ENCODE peak calls at places on chromosomes 12 and 14, in four cellular contexts. One of them, this sample, is unnamed.

GRCh38 chr12:92096346-92097136 is 49.1 kb downstream of the BTG1 start:
- DNase-seq in bronchial epithelial cell: no peak
- DNase-seq in colonic mucosa: no peak
- DNase-seq in foreskin keratinocyte: no peak
- DNase-seq in this sample: no peak

GRCh38 chr14:82075566-82075965 is 541.9 kb upstream of the SEL1L start:
- DNase-seq in bronchial epithelial cell: peak; percentile 13
- DNase-seq in colonic mucosa: no peak
- DNase-seq in foreskin keratinocyte: peak; percentile 13
- DNase-seq in this sample: peak; percentile 29

GRCh38 chr14:59046746-59047145 is 141.7 kb upstream of the DAAM1 start:
- DNase-seq in bronchial epithelial cell: no peak
- DNase-seq in colonic mucosa: no peak
- DNase-seq in foreskin keratinocyte: no peak
- DNase-seq in this sample: no peak

GRCh38 chr12:138898-139534 is 72.4 kb downstream of the IQSEC3 start:
- DNase-seq in bronchial epithelial cell: no peak
- DNase-seq in colonic mucosa: no peak
- DNase-seq in foreskin keratinocyte: no peak
- DNase-seq in this sample: peak; percentile 29

GRCh38 chr12:95942106-95942531 is 295 bp downstream of the CCDC38 start:
- DNase-seq in bronchial epithelial cell: no peak
- DNase-seq in colonic mucosa: no peak
- DNase-seq in foreskin keratinocyte: peak; percentile 22
- DNase-seq in this sample: peak; percentile 37

GRCh38 chr12:124556067-124556466 is 11.3 kb downstream of the NCOR2 start:
- DNase-seq in bronchial epithelial cell: no peak
- DNase-seq in colonic mucosa: no peak
- DNase-seq in foreskin keratinocyte: no peak
- DNase-seq in this sample: no peak

GRCh38 chr12:124463341-124463861 is 104.0 kb downstream of the NCOR2 start:
- DNase-seq in bronchial epithelial cell: no peak
- DNase-seq in colonic mucosa: no peak
- DNase-seq in foreskin keratinocyte: no peak
- DNase-seq in this sample: peak; percentile 98

GRCh38 chr12:27333311-27334009 is 824 bp downstream of the BMAL2 start:
- DNase-seq in bronchial epithelial cell: peak; percentile 38
- DNase-seq in colonic mucosa: peak; percentile 52
- DNase-seq in foreskin keratinocyte: peak; percentile 44
- DNase-seq in this sample: peak; percentile 14

GRCh38 chr14:75864352-75864751 is 117.4 kb downstream of the TGFB3 start:
- DNase-seq in bronchial epithelial cell: peak; percentile 92
- DNase-seq in colonic mucosa: no peak
- DNase-seq in foreskin keratinocyte: peak; percentile 93
- DNase-seq in this sample: no peak

GRCh38 chr14:102923201-102923919 is 897 bp downstream of the AMN start:
- DNase-seq in bronchial epithelial cell: no peak
- DNase-seq in colonic mucosa: peak; percentile 45
- DNase-seq in foreskin keratinocyte: no peak
- DNase-seq in this sample: no peak

GRCh38 chr14:76844223-76844622 is 18.0 kb downstream of the LRRC74A start:
- DNase-seq in bronchial epithelial cell: peak; percentile 45
- DNase-seq in colonic mucosa: no peak
- DNase-seq in foreskin keratinocyte: peak; percentile 9
- DNase-seq in this sample: peak; percentile 58

GRCh38 chr14:37598085-37598972 is 2.9 kb downstream of the TTC6 start:
- DNase-seq in bronchial epithelial cell: peak; percentile 33
- DNase-seq in colonic mucosa: peak; percentile 77
- DNase-seq in foreskin keratinocyte: no peak
- DNase-seq in this sample: no peak

GRCh38 chr14:77044776-77045569 is 16.5 kb upstream of the IRF2BPL start:
- DNase-seq in bronchial epithelial cell: peak; percentile 48
- DNase-seq in colonic mucosa: no peak
- DNase-seq in foreskin keratinocyte: no peak
- DNase-seq in this sample: no peak

GRCh38 chr14:91599966-91600365 is 89.9 kb upstream of the PPP4R3A start:
- DNase-seq in bronchial epithelial cell: no peak
- DNase-seq in colonic mucosa: no peak
- DNase-seq in foreskin keratinocyte: no peak
- DNase-seq in this sample: no peak

GRCh38 chr12:46577063-46577776 is 204.6 kb upstream of the SLC38A2 start:
- DNase-seq in bronchial epithelial cell: peak; percentile 90
- DNase-seq in colonic mucosa: no peak
- DNase-seq in foreskin keratinocyte: peak; percentile 76
- DNase-seq in this sample: no peak

GRCh38 chr14:95463173-95463901 is 53.1 kb downstream of the SYNE3 start:
- DNase-seq in bronchial epithelial cell: no peak
- DNase-seq in colonic mucosa: peak; percentile 76
- DNase-seq in foreskin keratinocyte: no peak
- DNase-seq in this sample: no peak

GRCh38 chr12:106831699-106832098 is 57.2 kb downstream of the RIC8B start:
- DNase-seq in bronchial epithelial cell: no peak
- DNase-seq in colonic mucosa: no peak
- DNase-seq in foreskin keratinocyte: no peak
- DNase-seq in this sample: no peak

GRCh38 chr12:88833641-88834116 is 253.4 kb upstream of the KITLG start:
- DNase-seq in bronchial epithelial cell: peak; percentile 38
- DNase-seq in colonic mucosa: no peak
- DNase-seq in foreskin keratinocyte: peak; percentile 29
- DNase-seq in this sample: no peak

GRCh38 chr14:34462132-34462893 is at the start of gene SPTSSA:
- DNase-seq in bronchial epithelial cell: peak; percentile 73
- DNase-seq in colonic mucosa: peak; percentile 96
- DNase-seq in foreskin keratinocyte: peak; percentile 69
- DNase-seq in this sample: peak; percentile 94

GRCh38 chr12:54300732-54301427 is at the start of gene NFE2:
- DNase-seq in bronchial epithelial cell: peak; percentile 60
- DNase-seq in colonic mucosa: peak; percentile 39
- DNase-seq in foreskin keratinocyte: peak; percentile 58
- DNase-seq in this sample: no peak

GRCh38 chr12:79255326-79255725 is 390.8 kb downstream of the SYT1 start:
- DNase-seq in bronchial epithelial cell: no peak
- DNase-seq in colonic mucosa: no peak
- DNase-seq in foreskin keratinocyte: no peak
- DNase-seq in this sample: peak; percentile 9

GRCh38 chr14:101230851-101231550 is 327.5 kb upstream of the RTL1 start:
- DNase-seq in bronchial epithelial cell: no peak
- DNase-seq in colonic mucosa: no peak
- DNase-seq in foreskin keratinocyte: no peak
- DNase-seq in this sample: no peak

GRCh38 chr14:63179383-63179782 is 24.9 kb upstream of the RHOJ start:
- DNase-seq in bronchial epithelial cell: peak; percentile 71
- DNase-seq in colonic mucosa: no peak
- DNase-seq in foreskin keratinocyte: peak; percentile 84
- DNase-seq in this sample: no peak

GRCh38 chr14:42224053-42224888 is 617.6 kb downstream of the LRFN5 start:
- DNase-seq in bronchial epithelial cell: peak; percentile 52
- DNase-seq in colonic mucosa: peak; percentile 68
- DNase-seq in foreskin keratinocyte: peak; percentile 49
- DNase-seq in this sample: peak; percentile 87

GRCh38 chr14:65169351-65169750 is 67.0 kb upstream of the MAX start:
- DNase-seq in bronchial epithelial cell: peak; percentile 50
- DNase-seq in colonic mucosa: no peak
- DNase-seq in foreskin keratinocyte: peak; percentile 64
- DNase-seq in this sample: no peak

GRCh38 chr12:106910202-106910601 is 45.5 kb upstream of the TMEM263 start:
- DNase-seq in bronchial epithelial cell: no peak
- DNase-seq in colonic mucosa: no peak
- DNase-seq in foreskin keratinocyte: no peak
- DNase-seq in this sample: peak; percentile 21

GRCh38 chr12:5078423-5078822 is 34.7 kb downstream of the KCNA5 start:
- DNase-seq in bronchial epithelial cell: no peak
- DNase-seq in colonic mucosa: no peak
- DNase-seq in foreskin keratinocyte: no peak
- DNase-seq in this sample: no peak

GRCh38 chr12:12265571-12266388 is 1.1 kb downstream of the LRP6 start:
- DNase-seq in bronchial epithelial cell: peak; percentile 17
- DNase-seq in colonic mucosa: peak; percentile 37
- DNase-seq in foreskin keratinocyte: peak; percentile 22
- DNase-seq in this sample: peak; percentile 62

GRCh38 chr14:61381589-61381988 is 60.2 kb downstream of the PRKCH start:
- DNase-seq in bronchial epithelial cell: peak; percentile 33
- DNase-seq in colonic mucosa: no peak
- DNase-seq in foreskin keratinocyte: peak; percentile 74
- DNase-seq in this sample: no peak

DNA sequence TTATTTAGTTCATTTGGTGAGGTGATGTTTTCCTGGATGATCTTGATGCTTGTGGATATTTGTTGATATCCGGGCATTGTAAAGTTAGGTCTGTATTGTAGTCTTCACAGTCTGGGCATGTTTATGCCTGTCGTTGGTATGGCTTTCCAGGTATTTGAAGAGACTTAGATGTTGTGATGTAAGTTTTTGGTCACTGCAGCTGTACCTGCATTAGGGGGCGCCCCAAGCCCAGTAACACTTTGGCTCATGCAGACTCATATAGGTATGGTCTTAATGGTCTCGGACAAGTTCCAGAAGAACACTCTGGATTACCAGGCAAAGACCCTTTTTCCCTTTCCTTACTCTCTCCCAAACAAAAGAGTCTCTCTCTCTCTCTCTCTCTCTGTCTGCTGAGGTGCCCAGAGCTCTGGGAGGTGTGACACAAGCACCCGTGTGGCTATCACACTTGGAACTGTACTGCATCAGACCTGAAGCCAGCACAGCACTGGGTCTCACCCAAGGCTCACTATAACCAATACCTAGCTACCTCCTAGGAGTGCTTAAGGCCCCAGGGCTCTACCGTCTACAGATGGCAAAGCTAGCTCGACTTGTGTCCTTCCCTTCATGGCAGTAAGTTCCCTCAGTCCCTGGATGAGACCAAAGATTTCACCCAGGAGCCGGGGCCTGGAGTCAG is 425.8 kb upstream of the ATXN7L3B start:
- DNase-seq in bronchial epithelial cell: peak; percentile 85
- DNase-seq in colonic mucosa: no peak
- DNase-seq in foreskin keratinocyte: peak; percentile 80
- DNase-seq in this sample: peak; percentile 51
- TF ChIP-seq CTCF in bronchial epithelial cell: peak; percentile 67
- TF ChIP-seq CTCF in colonic mucosa: no peak
- TF ChIP-seq CTCF in foreskin keratinocyte: peak; percentile 79
- TF ChIP-seq CTCF in this sample: peak; percentile 63

GRCh38 chr14:55327179-55327578 is 56.0 kb downstream of the FBXO34 start:
- DNase-seq in bronchial epithelial cell: no peak
- DNase-seq in colonic mucosa: no peak
- DNase-seq in foreskin keratinocyte: no peak
- DNase-seq in this sample: no peak

GRCh38 chr14:55324812-55325211 is 53.6 kb downstream of the FBXO34 start:
- DNase-seq in bronchial epithelial cell: no peak
- DNase-seq in colonic mucosa: no peak
- DNase-seq in foreskin keratinocyte: no peak
- DNase-seq in this sample: no peak

GRCh38 chr14:55328317-55328716 is 57.1 kb downstream of the FBXO34 start:
- DNase-seq in bronchial epithelial cell: peak; percentile 23
- DNase-seq in colonic mucosa: no peak
- DNase-seq in foreskin keratinocyte: peak; percentile 43
- DNase-seq in this sample: no peak

DNA sequence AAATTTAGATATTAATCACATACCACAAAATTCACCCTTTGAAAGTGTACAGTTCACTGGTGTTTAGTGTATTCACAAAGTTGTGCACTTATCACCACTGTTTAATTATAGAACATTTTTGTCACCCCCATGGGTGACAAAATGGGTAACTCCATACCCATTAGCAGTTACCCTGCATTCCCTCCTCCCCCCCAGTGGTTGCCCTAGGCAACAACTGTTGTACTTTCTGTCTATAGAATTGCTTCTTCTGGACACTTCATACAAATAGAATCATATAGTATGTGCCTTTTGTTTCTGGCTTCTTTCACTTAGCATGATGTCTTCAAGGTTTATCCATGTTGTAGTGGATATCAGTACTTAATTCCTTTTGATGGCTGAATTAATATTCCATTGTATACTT is 52.7 kb downstream of the FBXO34 start:
- DNase-seq in bronchial epithelial cell: no peak
- DNase-seq in colonic mucosa: no peak
- DNase-seq in foreskin keratinocyte: no peak
- DNase-seq in this sample: no peak
- TF ChIP-seq CTCF in bronchial epithelial cell: no peak
- TF ChIP-seq CTCF in colonic mucosa: no peak
- TF ChIP-seq CTCF in foreskin keratinocyte: no peak
- TF ChIP-seq CTCF in this sample: no peak

DNA sequence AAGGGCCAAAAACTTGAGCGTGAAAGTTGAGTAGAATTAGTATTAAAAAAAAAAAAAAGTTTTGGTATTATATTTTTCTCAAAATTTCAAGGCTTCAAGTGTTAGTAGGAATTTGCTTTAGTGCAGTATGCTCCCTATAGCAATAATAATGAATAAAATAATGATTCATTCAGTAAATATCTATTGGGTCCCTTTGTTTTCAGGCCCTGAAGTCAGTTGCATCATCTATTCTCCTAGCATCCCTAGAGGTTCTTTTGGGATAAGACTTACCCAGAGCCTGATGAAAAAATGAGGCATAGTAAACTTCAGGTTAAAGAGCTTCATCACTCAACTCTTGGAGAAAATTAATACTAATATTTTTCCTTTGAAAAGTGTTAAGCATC is 1.1 kb downstream of the KMT5A start:
- DNase-seq in bronchial epithelial cell: peak; percentile 81
- DNase-seq in colonic mucosa: no peak
- DNase-seq in foreskin keratinocyte: peak; percentile 72
- DNase-seq in this sample: peak; percentile 35
- TF ChIP-seq CTCF in bronchial epithelial cell: no peak
- TF ChIP-seq CTCF in colonic mucosa: no peak
- TF ChIP-seq CTCF in foreskin keratinocyte: peak; percentile 20
- TF ChIP-seq CTCF in this sample: no peak

DNA sequence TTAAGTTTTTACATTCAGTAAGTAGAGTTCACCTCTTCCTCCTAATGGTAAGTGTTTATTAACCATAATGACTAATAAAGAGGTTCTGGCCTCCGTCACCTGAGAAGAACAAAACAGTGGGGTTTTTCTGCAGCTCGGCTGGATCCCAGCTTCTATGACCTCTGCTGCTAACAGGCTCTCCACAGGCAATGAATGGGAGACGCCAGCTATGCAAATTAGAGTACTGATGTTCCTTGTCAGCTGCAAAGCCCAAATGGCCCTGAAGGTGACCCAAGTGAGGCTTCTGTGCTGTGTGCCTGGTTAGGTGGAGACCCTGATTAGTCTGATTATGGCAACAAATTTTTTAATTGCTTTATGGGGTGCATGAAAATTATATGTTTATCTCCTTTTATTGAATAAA is 218.1 kb downstream of the APAF1 start:
- DNase-seq in bronchial epithelial cell: no peak
- DNase-seq in colonic mucosa: no peak
- DNase-seq in foreskin keratinocyte: no peak
- DNase-seq in this sample: no peak
- TF ChIP-seq CTCF in bronchial epithelial cell: no peak
- TF ChIP-seq CTCF in colonic mucosa: no peak
- TF ChIP-seq CTCF in foreskin keratinocyte: no peak
- TF ChIP-seq CTCF in this sample: no peak

This sample was measured in A673.